ENCODE peak calls at places on chromosomes 7 and 10, in four cellular contexts. K is foreskin fibroblast, I is Calu3, O is mammary epithelial cell. R is an unnamed sample.

GRCh38 chr7:7596156-7596555 is 29.5 kb downstream of the MIOS start:
- DNase-seq in K (no peak), I (no peak), O (no peak), R (no peak)

GRCh38 chr10:91901784-91902677 is 7.3 kb downstream of the FGFBP3 start:
- DNase-seq in K (peak), I (peak), O (peak), R (no peak)

GRCh38 chr10:77638766-77639101 is 1.1 kb upstream of the KCNMA1 start:
- DNase-seq in K (no peak), I (no peak), O (no peak), R (no peak)

GRCh38 chr10:128111686-128112085 is 14.5 kb downstream of the MKI67 start:
- DNase-seq in K (no peak), I (no peak), O (no peak), R (no peak)

GRCh38 chr10:105063796-105064195 is 422.7 kb downstream of the SORCS3 start:
- DNase-seq in K (peak), I (peak), O (peak), R (no peak)

GRCh38 chr10:98125940-98126631 is 8.4 kb upstream of the R3HCC1L start:
- DNase-seq in K (no peak), I (no peak), O (no peak), R (no peak)

GRCh38 chr7:143407296-143408246 is 1.1 kb downstream of the EPHA1 start:
- DNase-seq in K (peak), I (no peak), O (no peak), R (no peak)

GRCh38 chr7:135672560-135673359 is 10.4 kb downstream of the STMP1 start:
- DNase-seq in K (peak), I (peak), O (peak), R (peak)

GRCh38 chr10:75176046-75176445 is 34.5 kb upstream of the VDAC2 start:
- DNase-seq in K (no peak), I (no peak), O (no peak), R (no peak)

GRCh38 chr7:158740013-158740656 is 35.5 kb upstream of the NCAPG2 start:
- DNase-seq in K (peak), I (no peak), O (peak), R (no peak)

GRCh38 chr7:123229426-123229825 is 29.7 kb upstream of the SLC13A1 start:
- DNase-seq in K (no peak), I (no peak), O (no peak), R (no peak)

GRCh38 chr10:11787846-11788245 is 35.3 kb upstream of the PROSER2 start:
- DNase-seq in K (no peak), I (no peak), O (no peak), R (no peak)

GRCh38 chr7:33738260-33738935 is 166.9 kb upstream of the BMPER start:
- DNase-seq in K (no peak), I (no peak), O (no peak), R (no peak)

GRCh38 chr7:79506481-79506880 is 53.0 kb upstream of the MAGI2 start:
- DNase-seq in K (peak), I (no peak), O (no peak), R (no peak)

GRCh38 chr10:92011560-92012214 is 88.1 kb downstream of the BTAF1 start:
- DNase-seq in K (peak), I (no peak), O (peak), R (no peak)

DNA sequence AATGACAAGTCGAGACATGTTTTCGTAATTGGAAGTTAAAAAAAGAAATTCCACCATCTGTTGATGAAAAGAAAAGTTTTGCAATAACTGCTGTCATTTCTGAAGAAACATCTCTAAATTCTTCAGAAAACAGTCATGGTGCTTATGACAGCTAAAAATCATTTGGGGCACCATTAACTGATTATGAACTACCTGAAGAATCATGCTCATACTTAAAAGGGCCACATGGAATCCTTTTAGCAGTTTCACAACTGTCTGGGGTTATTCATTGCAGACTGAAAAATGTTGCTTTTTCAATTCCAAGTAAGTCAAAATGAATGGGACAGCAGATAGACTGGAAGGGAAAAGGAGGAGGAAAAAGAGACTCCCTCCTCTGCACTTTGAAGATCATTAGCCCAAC is 134.2 kb downstream of the CHN2 start:
- DNase-seq in K (peak), I (no peak), O (no peak), R (no peak)
- TF ChIP-seq CTCF in K (no peak), I (no peak), O (no peak), R (no peak)

GRCh38 chr7:51222916-51223315 is 93.7 kb downstream of the COBL start:
- DNase-seq in K (no peak), I (no peak), O (no peak), R (no peak)

GRCh38 chr7:51226042-51226755 is 90.4 kb downstream of the COBL start:
- DNase-seq in K (no peak), I (no peak), O (peak), R (no peak)

GRCh38 chr7:51223505-51223904 is 93.1 kb downstream of the COBL start:
- DNase-seq in K (no peak), I (no peak), O (no peak), R (no peak)

GRCh38 chr7:51226916-51227535 is 89.6 kb downstream of the COBL start:
- DNase-seq in K (no peak), I (no peak), O (no peak), R (no peak)

DNA sequence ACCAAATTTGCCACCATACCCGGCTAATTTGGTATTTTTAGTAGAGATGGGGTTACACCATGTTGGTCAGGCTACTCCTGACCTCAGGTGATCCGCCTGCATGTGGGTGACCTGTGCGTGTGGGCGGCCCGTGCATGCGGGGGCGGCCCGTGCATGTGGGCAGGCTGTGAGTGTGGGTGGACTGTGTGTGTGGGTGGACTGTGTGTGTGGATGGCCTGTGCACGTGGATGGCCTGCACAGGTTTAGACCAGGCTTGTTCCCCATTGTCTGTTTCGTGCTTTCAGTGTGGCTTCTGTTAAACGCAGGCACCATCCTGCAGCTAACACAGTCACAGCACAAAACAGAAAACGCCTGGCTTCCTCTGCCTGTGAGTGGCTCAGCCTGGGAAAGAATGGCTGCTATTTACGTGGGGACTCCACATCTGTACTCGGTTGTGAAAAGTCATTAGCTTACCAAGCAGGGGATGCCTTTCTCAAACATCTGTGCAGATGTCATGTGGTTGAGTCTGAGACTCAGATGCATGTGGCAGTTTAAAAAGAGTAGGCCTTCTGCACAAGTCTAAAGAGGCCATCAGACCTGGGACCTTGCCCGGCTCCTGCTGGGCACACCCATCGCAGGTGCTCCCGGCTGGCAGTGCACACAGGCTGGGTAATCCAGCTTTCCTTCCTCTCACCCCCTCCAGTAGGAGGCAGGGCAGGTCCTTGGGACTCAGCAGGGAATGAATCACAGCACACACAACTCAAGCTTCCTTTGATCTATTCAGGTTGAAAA is 91.6 kb downstream of the COBL start:
- DNase-seq in K (no peak), I (peak), O (peak), R (no peak)
- TF ChIP-seq CTCF in K (no peak), I (peak), O (peak), R (no peak)

GRCh38 chr10:32646535-32646934 is 200.6 kb downstream of the CCDC7 start:
- DNase-seq in K (no peak), I (no peak), O (no peak), R (no peak)

DNA sequence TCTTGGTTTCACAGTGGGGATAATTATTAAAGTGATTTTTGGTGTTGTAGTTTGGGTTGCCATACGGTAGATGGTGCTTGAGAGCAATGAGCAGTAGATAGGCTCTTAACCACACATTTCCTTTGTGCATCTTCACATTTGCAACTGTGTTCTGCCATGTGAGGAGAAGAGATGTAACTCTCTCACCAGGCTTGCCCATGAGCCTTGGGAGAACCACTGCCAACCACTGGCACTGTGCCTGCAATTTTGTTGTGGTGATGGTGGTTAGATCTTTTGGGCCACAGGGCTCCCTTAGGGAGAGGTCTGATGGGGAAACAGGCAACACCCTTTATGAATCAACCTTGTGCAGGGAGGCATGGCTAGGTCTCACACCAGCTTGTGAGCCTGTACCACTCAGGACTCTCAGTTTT is 204.3 kb downstream of the CCDC7 start:
- DNase-seq in K (no peak), I (no peak), O (peak), R (peak)
- TF ChIP-seq CTCF in K (no peak), I (no peak), O (peak), R (no peak)

DNA sequence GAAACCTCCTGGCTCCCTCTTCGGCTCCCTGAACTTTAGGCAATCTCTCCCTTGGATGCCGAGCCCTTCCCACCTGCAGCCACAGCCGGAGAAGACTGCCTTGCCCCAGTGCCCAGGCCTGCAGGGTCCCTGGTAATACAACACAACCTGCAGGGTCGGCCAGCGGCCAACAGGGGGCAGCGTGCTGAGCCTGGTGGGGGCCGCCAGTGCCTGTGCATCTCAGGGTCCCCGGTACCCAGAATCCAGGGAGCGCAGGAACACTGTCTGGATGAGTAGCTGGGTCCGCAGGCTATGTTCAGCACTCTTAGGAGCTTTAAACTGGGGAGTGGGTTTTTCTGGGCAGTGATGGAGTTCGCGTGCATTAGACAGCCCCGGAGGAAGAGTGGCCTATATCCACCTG is 17.5 kb upstream of the C10orf71 start:
- DNase-seq in K (no peak), I (no peak), O (no peak), R (no peak)
- TF ChIP-seq CTCF in K (no peak), I (no peak), O (no peak), R (no peak)

GRCh38 chr10:34816067-34817002 is 1.2 kb upstream of the PARD3 start:
- DNase-seq in K (peak), I (peak), O (no peak), R (no peak)

GRCh38 chr10:34813626-34814227 is 1.4 kb downstream of the PARD3 start:
- DNase-seq in K (peak), I (no peak), O (peak), R (no peak)

GRCh38 chr10:34815174-34816066 is at the start of gene PARD3:
- DNase-seq in K (peak), I (peak), O (peak), R (peak)

GRCh38 chr10:34812771-34813170 is 2.3 kb downstream of the PARD3 start:
- DNase-seq in K (no peak), I (no peak), O (no peak), R (no peak)

GRCh38 chr10:34814228-34815173 is 595 bp downstream of the PARD3 start:
- DNase-seq in K (peak), I (peak), O (peak), R (peak)
- TF ChIP-seq CTCF in K (no peak), I (peak), O (no peak), R (no peak)

DNA sequence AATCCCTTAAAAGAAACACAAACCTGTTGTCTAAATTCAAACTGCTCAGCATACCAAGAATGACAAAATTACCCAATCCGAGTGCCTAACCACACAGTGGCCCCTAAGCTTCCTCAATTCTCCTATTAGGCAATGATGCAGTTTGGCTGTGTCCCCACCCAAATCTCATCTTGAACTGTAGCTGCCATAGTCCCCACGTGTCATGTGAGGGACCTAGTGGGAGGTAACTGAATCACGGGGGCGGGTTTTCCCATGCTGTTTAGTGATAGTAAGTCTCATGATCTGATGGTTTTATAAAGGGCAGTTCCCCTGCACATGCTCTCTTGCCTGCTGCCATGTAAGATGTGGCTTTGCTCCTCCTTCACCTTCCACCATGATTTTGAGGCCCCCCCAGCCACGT is 21.9 kb downstream of the PSAP start:
- DNase-seq in K (peak), I (no peak), O (no peak), R (no peak)
- TF ChIP-seq CTCF in K (no peak), I (no peak), O (no peak), R (no peak)

GRCh38 chr7:127250312-127251047 is 2.3 kb downstream of the GRM8 start:
- DNase-seq in K (peak), I (no peak), O (peak), R (no peak)
- TF ChIP-seq CTCF in K (no peak), I (no peak), O (no peak), R (no peak)

R was measured in GM13976.